ENCODE peak calls at places on chromosome 12, in four cellular contexts. A is HepG2, X is K562, T is GM12878. W is an unnamed sample.
A peak's percentile ranks its signal among the peaks of the same experiment; 100 is the strongest.

GRCh38 chr12:54017845-54018607 is 9.2 kb downstream of the HOXC8 start:
- DNase-seq in T (peak; percentile 79), X (peak; percentile 98), A (no peak), W (no peak)

GRCh38 chr12:113889806-113890581 is 76.1 kb downstream of the RBM19 start:
- DNase-seq in T (no peak), A (no peak), X (no peak), W (no peak)

GRCh38 chr12:77947326-77947725 is 116.6 kb downstream of the NAV3 start:
- DNase-seq in X (no peak), T (no peak), A (no peak), W (no peak)

GRCh38 chr12:131210506-131211278 is 257.0 kb downstream of the ADGRD1 start:
- DNase-seq in X (no peak), A (no peak), T (no peak), W (no peak)

GRCh38 chr12:54363047-54363446 is 1.2 kb downstream of the GPR84 start:
- DNase-seq in X (no peak), A (no peak), T (no peak), W (no peak)

GRCh38 chr12:92505373-92506340 is 197.1 kb upstream of the PLEKHG7 start:
- DNase-seq in T (peak; percentile 86), A (no peak), X (no peak), W (no peak)

GRCh38 chr12:65529771-65530435 is 251.4 kb downstream of the MSRB3 start:
- DNase-seq in A (no peak), X (no peak), T (no peak), W (no peak)

GRCh38 chr12:42977451-42978230 is 388.1 kb upstream of the PRICKLE1 start:
- DNase-seq in A (no peak), X (no peak), T (no peak), W (no peak)

GRCh38 chr12:56336361-56337167 is 2.1 kb upstream of the IL23A start:
- DNase-seq in A (no peak), T (peak; percentile 35), X (peak; percentile 46), W (no peak)

GRCh38 chr12:7869137-7869536 is 3.6 kb downstream of the SLC2A14 start:
- DNase-seq in A (no peak), T (no peak), X (no peak), W (no peak)

GRCh38 chr12:48988030-48988649 is 10.0 kb downstream of the WNT1 start:
- DNase-seq in A (peak; percentile 46), T (no peak), X (peak; percentile 80), W (no peak)
- TF ChIP-seq CREB1 in A (no peak), T (no peak), X (no peak), W (no peak)

GRCh38 chr12:57868870-57869609 is 22.5 kb upstream of the CTDSP2 start:
- DNase-seq in T (no peak), X (no peak), A (no peak), W (no peak)

GRCh38 chr12:57869919-57870318 is 23.4 kb upstream of the CTDSP2 start:
- DNase-seq in A (no peak), T (no peak), X (no peak), W (no peak)

GRCh38 chr12:57864811-57865751 is 18.6 kb upstream of the CTDSP2 start:
- DNase-seq in X (peak; percentile 81), T (no peak), A (no peak), W (no peak)

GRCh38 chr12:57866308-57867019 is 19.9 kb upstream of the CTDSP2 start:
- DNase-seq in T (no peak), X (no peak), A (no peak), W (no peak)

GRCh38 chr12:57868211-57868610 is 21.7 kb upstream of the CTDSP2 start:
- DNase-seq in T (no peak), A (no peak), X (no peak), W (no peak)
- TF ChIP-seq CHD2 in T (no peak), A (no peak), X (no peak), W (no peak)

GRCh38 chr12:27303139-27304111 is 29.2 kb upstream of the BMAL2 start:
- DNase-seq in A (no peak), T (no peak), X (no peak), W (no peak)
- TF ChIP-seq HDAC6 in A (no peak), T (no peak), X (no peak), W (no peak)

GRCh38 chr12:10160659-10161386 is 11.1 kb downstream of the OLR1 start:
- DNase-seq in A (no peak), X (no peak), T (no peak), W (no peak)
- TF ChIP-seq CREB1 in A (no peak), X (no peak), T (no peak), W (no peak)

GRCh38 chr12:124904306-124905098 is 9.9 kb downstream of the UBC start:
- DNase-seq in X (peak; percentile 79), A (peak; percentile 72), T (no peak), W (no peak)
- TF ChIP-seq CHD2 in X (no peak), A (no peak), T (no peak), W (no peak)

GRCh38 chr12:1992732-1993131 is 11.5 kb downstream of the DCP1B start:
- DNase-seq in X (no peak), A (no peak), T (no peak), W (no peak)

GRCh38 chr12:1993341-1993740 is 10.9 kb downstream of the DCP1B start:
- DNase-seq in A (peak; percentile 29), X (no peak), T (no peak), W (no peak)

GRCh38 chr12:1994429-1995143 is 9.7 kb downstream of the DCP1B start:
- DNase-seq in T (no peak), A (no peak), X (no peak), W (no peak)

GRCh38 chr12:1995205-1995896 is 8.9 kb downstream of the DCP1B start:
- DNase-seq in X (no peak), T (peak; percentile 30), A (no peak), W (no peak)

DNA sequence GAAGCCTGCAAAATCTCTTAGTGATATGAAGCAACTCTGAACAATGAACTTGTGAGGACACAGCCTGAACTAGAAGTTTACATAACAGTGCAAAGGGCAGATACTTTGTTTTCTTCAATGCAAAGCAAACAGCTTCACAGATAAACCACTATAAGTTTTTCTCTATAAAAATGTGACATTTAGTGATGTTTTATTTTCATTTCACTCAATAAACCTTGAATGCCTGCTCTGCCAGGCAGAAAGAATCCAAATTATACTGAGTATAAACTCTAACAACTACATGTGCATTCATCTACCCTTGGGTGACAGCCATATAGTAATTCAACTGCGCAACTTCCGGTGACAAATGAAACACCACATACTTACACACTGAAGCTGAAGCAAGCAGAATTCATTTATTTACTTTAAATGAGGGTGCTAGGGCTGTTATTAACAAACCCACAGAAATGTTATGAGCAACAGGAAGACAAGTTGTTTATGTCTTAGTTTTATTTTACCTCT is 10.3 kb downstream of the DCP1B start:
- DNase-seq in T (no peak), X (no peak), A (peak; percentile 86), W (no peak)
- TF ChIP-seq HDAC6 in T (no peak), X (no peak), A (no peak), W (no peak)

GRCh38 chr12:117567644-117568043 is 206.2 kb upstream of the NOS1 start:
- DNase-seq in A (no peak), X (no peak), T (peak; percentile 38), W (no peak)

GRCh38 chr12:117561990-117562389 is 200.6 kb upstream of the NOS1 start:
- DNase-seq in X (no peak), T (no peak), A (no peak), W (no peak)

GRCh38 chr12:117563706-117564105 is 202.3 kb upstream of the NOS1 start:
- DNase-seq in T (no peak), X (no peak), A (no peak), W (no peak)

GRCh38 chr12:117563007-117563406 is 201.6 kb upstream of the NOS1 start:
- DNase-seq in T (no peak), X (no peak), A (no peak), W (no peak)

GRCh38 chr12:117564885-117565284 is 203.5 kb upstream of the NOS1 start:
- DNase-seq in A (no peak), T (no peak), X (no peak), W (no peak)
- TF ChIP-seq CREB1 in A (no peak), T (no peak), X (no peak), W (no peak)

W was measured in H1.